ENCODE peak calls at places on chromosomes 7 and 10, in eight cellular contexts. R, G, W, N, B, Z, F and D are unnamed samples.
A peak's percentile ranks its signal among the peaks of the same experiment; 100 is the strongest.

GRCh38 chr10:17144757-17145156 is 15.1 kb upstream of the CUBN start:
- DNase-seq in R (no peak), W (no peak), F (no peak), G (no peak), Z (no peak), B (no peak), N (no peak), D (no peak)

GRCh38 chr7:17319164-17320101 is 21.0 kb downstream of the AHR start:
- DNase-seq in Z (no peak), W (no peak), B (no peak), R (no peak), N (no peak), F (no peak), G (no peak), D (no peak)

GRCh38 chr10:125201108-125201524 is 40.8 kb upstream of the CTBP2 start:
- DNase-seq in B (peak; percentile 77), R (no peak), F (no peak), G (peak; percentile 44), Z (peak; percentile 84), W (peak; percentile 6), N (no peak), D (no peak)

GRCh38 chr10:15815242-15815885 is 44.9 kb downstream of the MINDY3 start:
- DNase-seq in G (no peak), R (no peak), F (no peak), B (no peak), W (no peak), N (no peak), Z (no peak), D (no peak)

GRCh38 chr7:665251-665650 is 61.2 kb upstream of the DNAAF5 start:
- DNase-seq in R (no peak), Z (no peak), B (no peak), F (no peak), N (no peak), W (no peak), G (peak; percentile 53), D (peak; percentile 60)

GRCh38 chr10:49649294-49649693 is 30.2 kb upstream of the C10orf53 start:
- DNase-seq in N (no peak), G (peak; percentile 26), F (no peak), R (no peak), B (no peak), W (no peak), Z (peak; percentile 20), D (no peak)

GRCh38 chr7:23067271-23067670 is 38.3 kb upstream of the KLHL7 start:
- DNase-seq in F (no peak), N (peak; percentile 27), R (no peak), G (peak; percentile 79), B (no peak), W (no peak), Z (no peak), D (no peak)

GRCh38 chr10:11164806-11165590 is 147.3 kb downstream of the CELF2 start:
- DNase-seq in Z (peak; percentile 28), W (no peak), G (peak; percentile 84), N (peak; percentile 92), F (peak; percentile 47), R (peak; percentile 68), B (peak; percentile 75), D (peak; percentile 78)

GRCh38 chr7:11835260-11835659 is 3.3 kb upstream of the THSD7A start:
- DNase-seq in W (peak; percentile 16), G (no peak), R (no peak), Z (peak; percentile 38), N (no peak), B (no peak), F (no peak), D (no peak)

GRCh38 chr7:151549644-151550043 is 29.9 kb upstream of the RHEB start:
- DNase-seq in B (no peak), Z (no peak), F (no peak), W (no peak), R (no peak), G (no peak), N (no peak), D (no peak)

GRCh38 chr7:96973986-96974385 is 31.4 kb upstream of the DLX6 start:
- DNase-seq in W (no peak), B (no peak), Z (peak; percentile 73), N (no peak), R (no peak), F (no peak), G (peak; percentile 49), D (no peak)

GRCh38 chr7:83359108-83359507 is 196.4 kb upstream of the PCLO start:
- DNase-seq in W (no peak), R (no peak), F (no peak), G (no peak), Z (no peak), N (no peak), B (no peak), D (no peak)

GRCh38 chr7:45701701-45702460 is 127.7 kb downstream of the ADCY1 start:
- DNase-seq in W (no peak), G (no peak), F (no peak), B (no peak), N (no peak), Z (no peak), R (no peak), D (peak; percentile 6)

GRCh38 chr7:130942211-130942964 is 208.4 kb upstream of the KLF14 start:
- DNase-seq in R (no peak), Z (peak; percentile 88), W (peak; percentile 55), F (no peak), N (no peak), G (peak; percentile 41), B (no peak), D (peak; percentile 61)

GRCh38 chr7:1055084-1055450 is 10.7 kb downstream of the GPR146 start:
- DNase-seq in Z (no peak), G (no peak), N (peak; percentile 86), R (peak; percentile 80), W (no peak), B (no peak), F (peak; percentile 12), D (peak; percentile 84)

GRCh38 chr7:125661006-125661405 is 731.4 kb upstream of the POT1 start:
- DNase-seq in Z (no peak), R (no peak), W (no peak), B (no peak), F (no peak), G (no peak), N (no peak), D (no peak)

GRCh38 chr7:50994753-50995319 is 212.1 kb upstream of the GRB10 start:
- DNase-seq in F (no peak), W (no peak), G (no peak), N (no peak), R (no peak), B (no peak), Z (no peak), D (no peak)

GRCh38 chr7:29442146-29442545 is 121.5 kb upstream of the PRR15 start:
- DNase-seq in F (no peak), Z (peak; percentile 66), W (no peak), B (peak; percentile 76), G (peak; percentile 16), N (no peak), R (no peak), D (no peak)

GRCh38 chr10:20446794-20447193 is 450.3 kb downstream of the NEBL start:
- DNase-seq in Z (no peak), R (no peak), B (no peak), G (no peak), W (no peak), N (no peak), F (no peak), D (no peak)

GRCh38 chr10:80460399-80461207 is 6.5 kb downstream of the TSPAN14 start:
- DNase-seq in N (peak; percentile 76), B (peak; percentile 89), R (no peak), W (no peak), Z (peak; percentile 77), G (peak; percentile 78), F (no peak), D (no peak)

GRCh38 chr7:13055732-13056369 is 368.4 kb downstream of the ARL4A start:
- DNase-seq in N (peak; percentile 18), F (no peak), G (no peak), B (no peak), W (no peak), Z (no peak), R (no peak), D (no peak)

GRCh38 chr7:43674559-43675436 is 54.5 kb downstream of the COA1 start:
- DNase-seq in Z (peak; percentile 98), N (no peak), B (peak; percentile 88), G (peak; percentile 94), R (no peak), F (no peak), W (peak; percentile 82), D (no peak)

GRCh38 chr7:41745451-41745850 is 42.6 kb upstream of the INHBA start:
- DNase-seq in R (no peak), G (no peak), N (no peak), W (no peak), Z (no peak), F (no peak), B (no peak), D (no peak)

GRCh38 chr10:123404357-123404756 is 250.2 kb downstream of the BUB3 start:
- DNase-seq in G (no peak), Z (no peak), R (no peak), F (no peak), W (no peak), B (no peak), N (no peak), D (no peak)